ENCODE peak calls at places on chromosome 9, in nine cellular contexts. One of them, this sample, is unnamed.

GRCh38 chr9:72983056-72983455 is 30.2 kb upstream of the ALDH1A1 start:
- DNase-seq in PC-9: no peak
- DNase-seq in AG04450: no peak
- DNase-seq in OCI-LY7: no peak
- DNase-seq in dorsolateral prefrontal cortex: no peak
- DNase-seq in fibroblast of lung: no peak
- DNase-seq in fibroblast of the aortic adventitia: no peak
- DNase-seq in astrocyte of the spinal cord: no peak
- DNase-seq in brain microvascular endothelial cell: no peak
- DNase-seq in this sample: no peak

GRCh38 chr9:127970401-127971313 is 10.1 kb downstream of the EEIG1 start:
- DNase-seq in astrocyte of the spinal cord: no peak
- DNase-seq in PC-9: no peak
- DNase-seq in fibroblast of the aortic adventitia: no peak
- DNase-seq in AG04450: no peak
- DNase-seq in OCI-LY7: peak
- DNase-seq in fibroblast of lung: no peak
- DNase-seq in brain microvascular endothelial cell: no peak
- DNase-seq in dorsolateral prefrontal cortex: no peak
- DNase-seq in this sample: peak

GRCh38 chr9:107019216-107019615 is 156.2 kb downstream of the ZNF462 start:
- DNase-seq in astrocyte of the spinal cord: peak
- DNase-seq in fibroblast of the aortic adventitia: peak
- DNase-seq in AG04450: no peak
- DNase-seq in OCI-LY7: no peak
- DNase-seq in fibroblast of lung: peak
- DNase-seq in PC-9: no peak
- DNase-seq in dorsolateral prefrontal cortex: no peak
- DNase-seq in brain microvascular endothelial cell: peak
- DNase-seq in this sample: peak

GRCh38 chr9:121156263-121156731 is 45.4 kb downstream of the RAB14 start:
- DNase-seq in PC-9: peak
- DNase-seq in AG04450: peak
- DNase-seq in fibroblast of lung: peak
- DNase-seq in dorsolateral prefrontal cortex: no peak
- DNase-seq in OCI-LY7: peak
- DNase-seq in brain microvascular endothelial cell: peak
- DNase-seq in astrocyte of the spinal cord: peak
- DNase-seq in fibroblast of the aortic adventitia: peak
- DNase-seq in this sample: peak

GRCh38 chr9:89701221-89701798 is 96.5 kb downstream of the GADD45G start:
- DNase-seq in PC-9: no peak
- DNase-seq in fibroblast of lung: no peak
- DNase-seq in dorsolateral prefrontal cortex: no peak
- DNase-seq in brain microvascular endothelial cell: no peak
- DNase-seq in fibroblast of the aortic adventitia: no peak
- DNase-seq in astrocyte of the spinal cord: no peak
- DNase-seq in OCI-LY7: peak
- DNase-seq in AG04450: no peak
- DNase-seq in this sample: no peak

GRCh38 chr9:93673271-93673843 is 97.0 kb downstream of the PHF2 start:
- DNase-seq in PC-9: no peak
- DNase-seq in dorsolateral prefrontal cortex: peak
- DNase-seq in AG04450: no peak
- DNase-seq in fibroblast of lung: no peak
- DNase-seq in fibroblast of the aortic adventitia: peak
- DNase-seq in OCI-LY7: no peak
- DNase-seq in brain microvascular endothelial cell: no peak
- DNase-seq in astrocyte of the spinal cord: no peak
- DNase-seq in this sample: no peak

GRCh38 chr9:38043931-38044623 is 24.9 kb downstream of the SHB start:
- DNase-seq in dorsolateral prefrontal cortex: no peak
- DNase-seq in astrocyte of the spinal cord: no peak
- DNase-seq in fibroblast of lung: no peak
- DNase-seq in brain microvascular endothelial cell: no peak
- DNase-seq in AG04450: no peak
- DNase-seq in fibroblast of the aortic adventitia: no peak
- DNase-seq in PC-9: no peak
- DNase-seq in OCI-LY7: no peak
- DNase-seq in this sample: no peak

GRCh38 chr9:130780415-130780814 is 54.6 kb upstream of the ABL1 start:
- DNase-seq in AG04450: no peak
- DNase-seq in PC-9: no peak
- DNase-seq in dorsolateral prefrontal cortex: no peak
- DNase-seq in OCI-LY7: no peak
- DNase-seq in astrocyte of the spinal cord: no peak
- DNase-seq in brain microvascular endothelial cell: no peak
- DNase-seq in fibroblast of the aortic adventitia: no peak
- DNase-seq in fibroblast of lung: no peak
- DNase-seq in this sample: no peak

GRCh38 chr9:2560175-2560574 is 61.4 kb upstream of the VLDLR start:
- DNase-seq in brain microvascular endothelial cell: no peak
- DNase-seq in fibroblast of the aortic adventitia: no peak
- DNase-seq in dorsolateral prefrontal cortex: no peak
- DNase-seq in fibroblast of lung: no peak
- DNase-seq in PC-9: no peak
- DNase-seq in astrocyte of the spinal cord: no peak
- DNase-seq in OCI-LY7: no peak
- DNase-seq in AG04450: no peak
- DNase-seq in this sample: no peak

GRCh38 chr9:109244179-109245132 is 76.4 kb downstream of the EPB41L4B start:
- DNase-seq in OCI-LY7: peak
- DNase-seq in astrocyte of the spinal cord: peak
- DNase-seq in PC-9: peak
- DNase-seq in brain microvascular endothelial cell: peak
- DNase-seq in fibroblast of lung: peak
- DNase-seq in dorsolateral prefrontal cortex: peak
- DNase-seq in AG04450: no peak
- DNase-seq in fibroblast of the aortic adventitia: peak
- DNase-seq in this sample: peak

GRCh38 chr9:114048533-114049452 is 29.3 kb downstream of the AMBP start:
- DNase-seq in AG04450: no peak
- DNase-seq in PC-9: no peak
- DNase-seq in fibroblast of lung: no peak
- DNase-seq in dorsolateral prefrontal cortex: no peak
- DNase-seq in astrocyte of the spinal cord: no peak
- DNase-seq in OCI-LY7: no peak
- DNase-seq in brain microvascular endothelial cell: no peak
- DNase-seq in fibroblast of the aortic adventitia: no peak
- DNase-seq in this sample: no peak

GRCh38 chr9:114046876-114047275 is 31.2 kb downstream of the AMBP start:
- DNase-seq in dorsolateral prefrontal cortex: no peak
- DNase-seq in OCI-LY7: no peak
- DNase-seq in AG04450: no peak
- DNase-seq in fibroblast of lung: no peak
- DNase-seq in fibroblast of the aortic adventitia: no peak
- DNase-seq in brain microvascular endothelial cell: no peak
- DNase-seq in astrocyte of the spinal cord: no peak
- DNase-seq in PC-9: no peak
- DNase-seq in this sample: no peak

GRCh38 chr9:114046237-114046755 is 31.8 kb downstream of the AMBP start:
- DNase-seq in fibroblast of the aortic adventitia: no peak
- DNase-seq in PC-9: no peak
- DNase-seq in AG04450: no peak
- DNase-seq in OCI-LY7: no peak
- DNase-seq in brain microvascular endothelial cell: no peak
- DNase-seq in astrocyte of the spinal cord: no peak
- DNase-seq in dorsolateral prefrontal cortex: no peak
- DNase-seq in fibroblast of lung: no peak
- DNase-seq in this sample: no peak

GRCh38 chr9:114049453-114050225 is 28.5 kb downstream of the AMBP start:
- DNase-seq in PC-9: no peak
- DNase-seq in fibroblast of the aortic adventitia: no peak
- DNase-seq in fibroblast of lung: no peak
- DNase-seq in OCI-LY7: no peak
- DNase-seq in astrocyte of the spinal cord: no peak
- DNase-seq in dorsolateral prefrontal cortex: no peak
- DNase-seq in AG04450: no peak
- DNase-seq in brain microvascular endothelial cell: no peak
- DNase-seq in this sample: no peak

GRCh38 chr9:114047717-114048116 is 30.4 kb downstream of the AMBP start:
- DNase-seq in OCI-LY7: peak
- DNase-seq in PC-9: no peak
- DNase-seq in brain microvascular endothelial cell: peak
- DNase-seq in fibroblast of lung: no peak
- DNase-seq in astrocyte of the spinal cord: no peak
- DNase-seq in AG04450: no peak
- DNase-seq in dorsolateral prefrontal cortex: no peak
- DNase-seq in fibroblast of the aortic adventitia: peak
- DNase-seq in this sample: peak
- TF ChIP-seq CTCF in OCI-LY7: peak
- TF ChIP-seq CTCF in PC-9: peak
- TF ChIP-seq CTCF in brain microvascular endothelial cell: peak
- TF ChIP-seq CTCF in fibroblast of lung: peak
- TF ChIP-seq CTCF in astrocyte of the spinal cord: peak
- TF ChIP-seq CTCF in AG04450: peak
- TF ChIP-seq CTCF in dorsolateral prefrontal cortex: no peak
- TF ChIP-seq CTCF in fibroblast of the aortic adventitia: peak
- TF ChIP-seq CTCF in this sample: peak

GRCh38 chr9:9614607-9615006 is 998.2 kb downstream of the PTPRD start:
- DNase-seq in fibroblast of the aortic adventitia: no peak
- DNase-seq in brain microvascular endothelial cell: no peak
- DNase-seq in PC-9: no peak
- DNase-seq in OCI-LY7: peak
- DNase-seq in AG04450: no peak
- DNase-seq in astrocyte of the spinal cord: no peak
- DNase-seq in fibroblast of lung: no peak
- DNase-seq in dorsolateral prefrontal cortex: no peak
- DNase-seq in this sample: no peak
- H3K4me3 ChIP-seq in fibroblast of the aortic adventitia: no peak
- H3K4me3 ChIP-seq in brain microvascular endothelial cell: no peak
- H3K4me3 ChIP-seq in PC-9: no peak
- H3K4me3 ChIP-seq in OCI-LY7: no peak
- H3K4me3 ChIP-seq in AG04450: no peak
- H3K4me3 ChIP-seq in astrocyte of the spinal cord: no peak
- H3K4me3 ChIP-seq in fibroblast of lung: no peak
- H3K4me3 ChIP-seq in dorsolateral prefrontal cortex: no peak
- H3K4me3 ChIP-seq in this sample: no peak

DNA sequence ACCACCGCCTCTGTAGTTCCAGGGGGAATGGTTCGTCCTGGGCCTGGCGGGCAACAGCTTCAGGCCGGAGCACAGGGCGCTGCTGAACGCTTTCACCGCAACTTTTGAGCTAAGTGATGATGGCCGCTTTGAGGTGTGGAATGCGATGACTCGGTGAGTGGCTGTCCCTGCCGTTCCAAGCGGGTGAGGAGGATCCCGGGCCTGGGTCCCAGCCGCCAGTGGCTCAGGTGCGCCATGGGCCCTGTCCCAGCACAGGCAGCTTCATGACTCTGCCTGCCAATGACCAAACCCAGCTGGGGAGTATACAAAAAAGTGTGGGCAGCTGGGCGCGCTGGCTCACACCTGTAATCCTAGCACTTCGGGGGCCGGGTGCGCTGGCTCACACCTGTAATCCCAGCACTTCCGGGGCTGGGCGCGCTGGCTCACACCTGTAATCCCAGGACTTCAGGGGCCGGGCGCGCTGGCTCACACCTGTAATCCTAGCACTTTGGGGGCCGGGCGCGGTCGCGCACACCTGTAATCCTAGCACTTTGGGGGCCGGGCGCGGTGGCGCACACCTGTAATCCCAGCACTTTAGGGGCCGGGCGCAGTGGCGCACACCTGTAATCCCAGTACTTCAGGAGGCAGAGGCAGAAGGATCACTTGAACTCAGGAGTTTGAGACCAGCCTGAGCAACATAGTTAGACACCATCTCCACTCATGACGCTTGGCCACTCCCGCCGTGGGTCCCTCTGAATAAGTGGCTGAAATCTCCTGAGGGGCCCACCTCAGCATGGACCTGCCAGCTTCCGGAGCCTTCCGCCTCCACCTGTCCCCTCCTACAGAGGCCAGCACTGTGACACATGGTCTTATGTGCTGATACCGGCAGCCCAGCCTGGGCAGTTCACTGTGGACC is 1.1 kb downstream of the LCN12 start:
- DNase-seq in fibroblast of lung: no peak
- DNase-seq in fibroblast of the aortic adventitia: no peak
- DNase-seq in dorsolateral prefrontal cortex: no peak
- DNase-seq in brain microvascular endothelial cell: no peak
- DNase-seq in PC-9: no peak
- DNase-seq in astrocyte of the spinal cord: no peak
- DNase-seq in OCI-LY7: no peak
- DNase-seq in AG04450: no peak
- DNase-seq in this sample: no peak
- TF ChIP-seq CTCF in fibroblast of lung: no peak
- TF ChIP-seq CTCF in fibroblast of the aortic adventitia: no peak
- TF ChIP-seq CTCF in dorsolateral prefrontal cortex: no peak
- TF ChIP-seq CTCF in brain microvascular endothelial cell: no peak
- TF ChIP-seq CTCF in PC-9: no peak
- TF ChIP-seq CTCF in astrocyte of the spinal cord: no peak
- TF ChIP-seq CTCF in OCI-LY7: no peak
- TF ChIP-seq CTCF in AG04450: no peak
- TF ChIP-seq CTCF in this sample: no peak

GRCh38 chr9:100474082-100474949 is 1.4 kb downstream of the TMEFF1 start:
- DNase-seq in PC-9: no peak
- DNase-seq in AG04450: no peak
- DNase-seq in OCI-LY7: peak
- DNase-seq in astrocyte of the spinal cord: no peak
- DNase-seq in fibroblast of the aortic adventitia: no peak
- DNase-seq in brain microvascular endothelial cell: no peak
- DNase-seq in dorsolateral prefrontal cortex: no peak
- DNase-seq in fibroblast of lung: no peak
- DNase-seq in this sample: no peak

GRCh38 chr9:100474950-100475276 is 2.0 kb downstream of the TMEFF1 start:
- DNase-seq in PC-9: no peak
- DNase-seq in OCI-LY7: no peak
- DNase-seq in brain microvascular endothelial cell: no peak
- DNase-seq in astrocyte of the spinal cord: no peak
- DNase-seq in AG04450: no peak
- DNase-seq in fibroblast of lung: no peak
- DNase-seq in dorsolateral prefrontal cortex: no peak
- DNase-seq in fibroblast of the aortic adventitia: no peak
- DNase-seq in this sample: no peak

GRCh38 chr9:100473271-100474081 is 527 bp downstream of the TMEFF1 start:
- DNase-seq in AG04450: no peak
- DNase-seq in dorsolateral prefrontal cortex: peak
- DNase-seq in brain microvascular endothelial cell: no peak
- DNase-seq in fibroblast of lung: peak
- DNase-seq in PC-9: peak
- DNase-seq in astrocyte of the spinal cord: no peak
- DNase-seq in fibroblast of the aortic adventitia: peak
- DNase-seq in OCI-LY7: peak
- DNase-seq in this sample: peak

GRCh38 chr9:100472725-100473261 is at the start of gene TMEFF1:
- DNase-seq in OCI-LY7: peak
- DNase-seq in dorsolateral prefrontal cortex: peak
- DNase-seq in brain microvascular endothelial cell: no peak
- DNase-seq in fibroblast of lung: peak
- DNase-seq in fibroblast of the aortic adventitia: no peak
- DNase-seq in AG04450: no peak
- DNase-seq in PC-9: peak
- DNase-seq in astrocyte of the spinal cord: peak
- DNase-seq in this sample: no peak

DNA sequence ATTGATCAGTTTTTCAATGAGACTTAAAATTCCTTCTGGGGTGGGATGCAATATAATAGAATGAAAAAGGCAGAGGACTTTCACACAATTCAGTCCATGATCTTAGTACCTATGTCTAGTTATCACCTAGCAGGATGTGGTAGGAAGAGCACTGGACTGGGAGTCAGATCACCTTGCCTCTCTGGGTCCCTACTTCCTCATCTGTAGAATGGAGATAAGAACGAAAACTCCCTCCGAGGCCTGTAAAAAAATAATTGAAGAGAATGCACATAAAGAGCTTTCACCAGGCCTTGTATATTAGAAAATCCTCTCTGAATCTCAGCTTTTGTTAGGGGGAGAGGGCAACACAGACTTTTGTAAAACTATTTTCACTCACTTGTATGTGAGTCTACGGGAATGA is 681 bp upstream of the TMEFF1 start:
- DNase-seq in dorsolateral prefrontal cortex: no peak
- DNase-seq in AG04450: no peak
- DNase-seq in OCI-LY7: peak
- DNase-seq in PC-9: no peak
- DNase-seq in astrocyte of the spinal cord: no peak
- DNase-seq in brain microvascular endothelial cell: no peak
- DNase-seq in fibroblast of the aortic adventitia: no peak
- DNase-seq in fibroblast of lung: no peak
- DNase-seq in this sample: no peak
- H3K4me3 ChIP-seq in dorsolateral prefrontal cortex: peak
- H3K4me3 ChIP-seq in AG04450: no peak
- H3K4me3 ChIP-seq in OCI-LY7: peak
- H3K4me3 ChIP-seq in PC-9: peak
- H3K4me3 ChIP-seq in astrocyte of the spinal cord: peak
- H3K4me3 ChIP-seq in brain microvascular endothelial cell: peak
- H3K4me3 ChIP-seq in fibroblast of the aortic adventitia: peak
- H3K4me3 ChIP-seq in fibroblast of lung: no peak
- H3K4me3 ChIP-seq in this sample: no peak

This sample was measured in choroid plexus epithelial cell.